ENCODE peak calls at places on chromosomes 3 and 15, in ten cellular contexts. I is CD4-positive, CD25-positive, alpha-beta regulatory T cell; U is cardiac fibroblast; C is BJ; M is left ventricle myocardium inferior; N is cardiac muscle cell; J is esophagus squamous epithelium; E is dorsolateral prefrontal cortex; F is fibroblast of lung; Q is coronary artery. X is an unnamed sample.

GRCh38 chr15:31471731-31472430 is 145.2 kb downstream of the KLF13 start:
- DNase-seq in I (no peak), U (peak; percentile 86), C (peak; percentile 83), M (no peak), N (peak; percentile 88), J (no peak), E (no peak), F (peak; percentile 97), Q (peak; percentile 46), X (peak; percentile 52)

GRCh38 chr15:67144609-67145306 is 79.4 kb downstream of the SMAD3 start:
- DNase-seq in I (no peak), U (peak; percentile 89), C (no peak), M (no peak), N (peak; percentile 96), J (no peak), E (no peak), F (peak; percentile 98), Q (no peak), X (no peak)

GRCh38 chr3:87503901-87504498 is 227.6 kb upstream of the POU1F1 start:
- DNase-seq in I (peak; percentile 53), U (peak; percentile 57), C (peak; percentile 19), M (no peak), N (peak; percentile 59), J (no peak), E (no peak), F (peak; percentile 71), Q (no peak), X (no peak)

GRCh38 chr15:66862111-66862815 is 160.2 kb downstream of the SMAD6 start:
- DNase-seq in I (no peak), U (no peak), C (no peak), M (no peak), N (no peak), J (no peak), E (peak; percentile 13), F (no peak), Q (peak; percentile 45), X (peak; percentile 31)

GRCh38 chr3:176951144-176951543 is 246.1 kb downstream of the TBL1XR1 start:
- DNase-seq in I (no peak), U (no peak), C (no peak), M (peak; percentile 64), N (no peak), J (no peak), E (no peak), F (peak; percentile 49), Q (no peak), X (no peak)

GRCh38 chr15:96064351-96064756 is 266.1 kb upstream of the NR2F2 start:
- DNase-seq in I (no peak), U (peak; percentile 50), C (no peak), M (no peak), N (peak; percentile 65), J (no peak), E (no peak), F (no peak), Q (no peak), X (no peak)

GRCh38 chr3:37945803-37946530 is 44.6 kb upstream of the VILL start:
- DNase-seq in I (no peak), U (peak; percentile 84), C (peak; percentile 44), M (no peak), N (peak; percentile 81), J (no peak), E (no peak), F (peak; percentile 60), Q (no peak), X (peak; percentile 93)

GRCh38 chr3:69725994-69726571 is 13.2 kb upstream of the MITF start:
- DNase-seq in I (no peak), U (no peak), C (no peak), M (no peak), N (no peak), J (no peak), E (no peak), F (no peak), Q (no peak), X (no peak)

GRCh38 chr3:5056005-5056391 is 66.1 kb upstream of the ARL8B start:
- DNase-seq in I (no peak), U (no peak), C (peak; percentile 9), M (no peak), N (no peak), J (no peak), E (no peak), F (peak; percentile 45), Q (no peak), X (no peak)

GRCh38 chr3:127831723-127832172 is 9.4 kb upstream of the MGLL start:
- DNase-seq in I (peak; percentile 28), U (peak; percentile 67), C (no peak), M (peak; percentile 33), N (peak; percentile 69), J (no peak), E (no peak), F (peak; percentile 6), Q (no peak), X (no peak)

GRCh38 chr15:63357657-63358161 is 23.9 kb downstream of the CA12 start:
- DNase-seq in I (no peak), U (no peak), C (no peak), M (no peak), N (no peak), J (no peak), E (no peak), F (no peak), Q (no peak), X (no peak)

GRCh38 chr3:194212869-194213320 is 76.9 kb downstream of the HES1 start:
- DNase-seq in I (no peak), U (peak; percentile 10), C (no peak), M (no peak), N (no peak), J (no peak), E (no peak), F (peak; percentile 51), Q (no peak), X (no peak)

GRCh38 chr3:168847293-168847883 is 751.7 kb upstream of the GOLIM4 start:
- DNase-seq in I (peak; percentile 14), U (peak; percentile 58), C (no peak), M (no peak), N (peak; percentile 52), J (peak; percentile 0), E (no peak), F (peak; percentile 24), Q (no peak), X (no peak)

GRCh38 chr3:49865198-49865784 is 4.4 kb downstream of the CAMKV start:
- DNase-seq in I (no peak), U (no peak), C (no peak), M (no peak), N (no peak), J (no peak), E (no peak), F (no peak), Q (no peak), X (no peak)

GRCh38 chr15:64911317-64912186 is at the start of gene ANKDD1A:
- DNase-seq in I (peak; percentile 64), U (peak; percentile 48), C (no peak), M (peak; percentile 74), N (peak; percentile 54), J (no peak), E (peak; percentile 81), F (peak; percentile 51), Q (peak; percentile 88), X (no peak)

GRCh38 chr3:126509565-126510322 is 7.8 kb downstream of the UROC1 start:
- DNase-seq in I (no peak), U (no peak), C (no peak), M (no peak), N (no peak), J (no peak), E (peak; percentile 29), F (no peak), Q (no peak), X (peak; percentile 29)

GRCh38 chr15:61282661-61283060 is 53.6 kb upstream of the RORA start:
- DNase-seq in I (no peak), U (no peak), C (no peak), M (no peak), N (no peak), J (no peak), E (no peak), F (no peak), Q (no peak), X (no peak)

GRCh38 chr3:93962798-93963197 is 10.9 kb downstream of the PROS1 start:
- DNase-seq in I (no peak), U (no peak), C (no peak), M (no peak), N (no peak), J (no peak), E (no peak), F (no peak), Q (no peak), X (no peak)

GRCh38 chr15:67185621-67186225 is 68.7 kb downstream of the AAGAB start:
- DNase-seq in I (no peak), U (no peak), C (no peak), M (no peak), N (peak; percentile 60), J (no peak), E (no peak), F (peak; percentile 60), Q (no peak), X (no peak)

GRCh38 chr3:28781053-28781452 is 432.4 kb upstream of the AZI2 start:
- DNase-seq in I (no peak), U (no peak), C (no peak), M (no peak), N (no peak), J (no peak), E (no peak), F (no peak), Q (no peak), X (no peak)

GRCh38 chr15:26028086-26028740 is 165.1 kb upstream of the ATP10A start:
- DNase-seq in I (no peak), U (no peak), C (peak; percentile 4), M (no peak), N (no peak), J (no peak), E (no peak), F (peak; percentile 36), Q (no peak), X (peak; percentile 36)

GRCh38 chr15:42581272-42581730 is 5.9 kb downstream of the STARD9 start:
- DNase-seq in I (peak; percentile 91), U (peak; percentile 75), C (no peak), M (peak; percentile 92), N (peak; percentile 76), J (peak; percentile 21), E (peak; percentile 91), F (peak; percentile 73), Q (peak; percentile 84), X (peak; percentile 87)
- H3K4me3 ChIP-seq in I (peak overlapping the region; percentile 77), U (peak overlapping the region; percentile 44), C (peak overlapping the region; percentile 46), M (peak overlapping the region; percentile 65), N (peak overlapping the region; percentile 25), J (peak overlapping the region; percentile 6), E (peak overlapping the region; percentile 55), F (peak overlapping the region; percentile 59), Q (peak overlapping the region; percentile 69), X (peak overlapping the region; percentile 28)

GRCh38 chr15:85010472-85011209 is 29.0 kb downstream of the PDE8A start:
- DNase-seq in I (no peak), U (peak; percentile 67), C (no peak), M (no peak), N (peak; percentile 34), J (no peak), E (no peak), F (no peak), Q (no peak), X (no peak)
- H3K4me3 ChIP-seq in I (no peak overlapping the region), U (no peak overlapping the region), C (no peak overlapping the region), M (no peak overlapping the region), N (no peak overlapping the region), J (no peak overlapping the region), E (no peak overlapping the region), F (no peak overlapping the region), Q (no peak overlapping the region), X (no peak overlapping the region)

GRCh38 chr15:74264081-74264501 is 28.0 kb downstream of the CCDC33 start:
- DNase-seq in I (no peak), U (no peak), C (no peak), M (no peak), N (no peak), J (no peak), E (peak; percentile 51), F (no peak), Q (no peak), X (no peak)
- H3K4me3 ChIP-seq in I (no peak overlapping the region), U (no peak overlapping the region), C (no peak overlapping the region), M (no peak overlapping the region), N (no peak overlapping the region), J (no peak overlapping the region), E (no peak overlapping the region), F (no peak overlapping the region), Q (no peak overlapping the region), X (no peak overlapping the region)

GRCh38 chr3:198028718-198029117 is 68.7 kb downstream of the LMLN start:
- DNase-seq in I (no peak), U (peak; percentile 34), C (no peak), M (no peak), N (peak; percentile 49), J (no peak), E (no peak), F (peak; percentile 56), Q (no peak), X (no peak)
- H3K4me3 ChIP-seq in I (no peak overlapping the region), U (no peak overlapping the region), C (no peak overlapping the region), M (no peak overlapping the region), N (no peak overlapping the region), J (no peak overlapping the region), E (no peak overlapping the region), F (no peak overlapping the region), Q (no peak overlapping the region), X (no peak overlapping the region)